ENCODE peak calls at places on chromosomes 5 and 9, in ten cellular contexts. One of them, this sample, is unnamed.

GRCh38 chr9:18632624-18633407 is 158.9 kb downstream of the ADAMTSL1 start:
- DNase-seq in astrocyte of the spinal cord: peak
- DNase-seq in AG09309: peak
- DNase-seq in NCI-H345: no peak
- DNase-seq in activated naive CD4-positive, alpha-beta T cell treated with Interleukin-2 at 50 U/mL for 16 hours: no peak
- DNase-seq in fibroblast of villous mesenchyme: peak
- DNase-seq in stimulated activated CD8-positive, alpha-beta memory T cell treated with anti-CD3 and anti-CD28 coated beads, Interleukin-15, amount 100 ng/mL, for 1 hour: no peak
- DNase-seq in NCI-H2081 treated with DMSO at 0.1 percent for 48 hours: no peak
- DNase-seq in H9: no peak
- DNase-seq in stimulated activated naive CD4-positive, alpha-beta T cell: no peak
- DNase-seq in this sample: peak

GRCh38 chr5:79173626-79174025 is 62.0 kb downstream of the BHMT start:
- DNase-seq in NCI-H345: peak
- DNase-seq in NCI-H2081 treated with DMSO at 0.1 percent for 48 hours: no peak
- DNase-seq in astrocyte of the spinal cord: no peak
- DNase-seq in stimulated activated CD8-positive, alpha-beta memory T cell treated with anti-CD3 and anti-CD28 coated beads, Interleukin-15, amount 100 ng/mL, for 1 hour: no peak
- DNase-seq in stimulated activated naive CD4-positive, alpha-beta T cell: no peak
- DNase-seq in H9: no peak
- DNase-seq in fibroblast of villous mesenchyme: no peak
- DNase-seq in activated naive CD4-positive, alpha-beta T cell treated with Interleukin-2 at 50 U/mL for 16 hours: no peak
- DNase-seq in AG09309: no peak
- DNase-seq in this sample: peak

GRCh38 chr9:136552117-136552685 is 6.4 kb upstream of the NOTCH1 start:
- DNase-seq in fibroblast of villous mesenchyme: peak
- DNase-seq in NCI-H2081 treated with DMSO at 0.1 percent for 48 hours: no peak
- DNase-seq in activated naive CD4-positive, alpha-beta T cell treated with Interleukin-2 at 50 U/mL for 16 hours: no peak
- DNase-seq in AG09309: peak
- DNase-seq in stimulated activated CD8-positive, alpha-beta memory T cell treated with anti-CD3 and anti-CD28 coated beads, Interleukin-15, amount 100 ng/mL, for 1 hour: no peak
- DNase-seq in astrocyte of the spinal cord: peak
- DNase-seq in H9: no peak
- DNase-seq in stimulated activated naive CD4-positive, alpha-beta T cell: no peak
- DNase-seq in NCI-H345: no peak
- DNase-seq in this sample: no peak

GRCh38 chr9:21590058-21590996 is 108.2 kb upstream of the IFNE start:
- DNase-seq in astrocyte of the spinal cord: no peak
- DNase-seq in AG09309: no peak
- DNase-seq in fibroblast of villous mesenchyme: no peak
- DNase-seq in NCI-H2081 treated with DMSO at 0.1 percent for 48 hours: no peak
- DNase-seq in stimulated activated naive CD4-positive, alpha-beta T cell: no peak
- DNase-seq in activated naive CD4-positive, alpha-beta T cell treated with Interleukin-2 at 50 U/mL for 16 hours: no peak
- DNase-seq in H9: no peak
- DNase-seq in stimulated activated CD8-positive, alpha-beta memory T cell treated with anti-CD3 and anti-CD28 coated beads, Interleukin-15, amount 100 ng/mL, for 1 hour: no peak
- DNase-seq in NCI-H345: no peak
- DNase-seq in this sample: no peak

GRCh38 chr5:74035521-74035937 is 409.5 kb downstream of the ARHGEF28 start:
- DNase-seq in activated naive CD4-positive, alpha-beta T cell treated with Interleukin-2 at 50 U/mL for 16 hours: no peak
- DNase-seq in astrocyte of the spinal cord: peak
- DNase-seq in fibroblast of villous mesenchyme: peak
- DNase-seq in H9: peak
- DNase-seq in stimulated activated naive CD4-positive, alpha-beta T cell: no peak
- DNase-seq in AG09309: peak
- DNase-seq in NCI-H345: no peak
- DNase-seq in NCI-H2081 treated with DMSO at 0.1 percent for 48 hours: no peak
- DNase-seq in stimulated activated CD8-positive, alpha-beta memory T cell treated with anti-CD3 and anti-CD28 coated beads, Interleukin-15, amount 100 ng/mL, for 1 hour: no peak
- DNase-seq in this sample: no peak

GRCh38 chr9:36517131-36517530 is 55.6 kb upstream of the MELK start:
- DNase-seq in AG09309: no peak
- DNase-seq in stimulated activated naive CD4-positive, alpha-beta T cell: no peak
- DNase-seq in stimulated activated CD8-positive, alpha-beta memory T cell treated with anti-CD3 and anti-CD28 coated beads, Interleukin-15, amount 100 ng/mL, for 1 hour: no peak
- DNase-seq in H9: no peak
- DNase-seq in activated naive CD4-positive, alpha-beta T cell treated with Interleukin-2 at 50 U/mL for 16 hours: no peak
- DNase-seq in NCI-H345: no peak
- DNase-seq in NCI-H2081 treated with DMSO at 0.1 percent for 48 hours: no peak
- DNase-seq in astrocyte of the spinal cord: no peak
- DNase-seq in fibroblast of villous mesenchyme: no peak
- DNase-seq in this sample: no peak

GRCh38 chr9:83630938-83631457 is 8.1 kb downstream of the IDNK start:
- DNase-seq in stimulated activated naive CD4-positive, alpha-beta T cell: no peak
- DNase-seq in NCI-H2081 treated with DMSO at 0.1 percent for 48 hours: no peak
- DNase-seq in H9: peak
- DNase-seq in astrocyte of the spinal cord: no peak
- DNase-seq in NCI-H345: no peak
- DNase-seq in activated naive CD4-positive, alpha-beta T cell treated with Interleukin-2 at 50 U/mL for 16 hours: no peak
- DNase-seq in stimulated activated CD8-positive, alpha-beta memory T cell treated with anti-CD3 and anti-CD28 coated beads, Interleukin-15, amount 100 ng/mL, for 1 hour: no peak
- DNase-seq in fibroblast of villous mesenchyme: peak
- DNase-seq in AG09309: no peak
- DNase-seq in this sample: no peak

GRCh38 chr9:132006657-132007370 is 72.9 kb downstream of the MED27 start:
- DNase-seq in NCI-H345: peak
- DNase-seq in stimulated activated naive CD4-positive, alpha-beta T cell: no peak
- DNase-seq in H9: no peak
- DNase-seq in astrocyte of the spinal cord: peak
- DNase-seq in NCI-H2081 treated with DMSO at 0.1 percent for 48 hours: peak
- DNase-seq in AG09309: no peak
- DNase-seq in stimulated activated CD8-positive, alpha-beta memory T cell treated with anti-CD3 and anti-CD28 coated beads, Interleukin-15, amount 100 ng/mL, for 1 hour: no peak
- DNase-seq in activated naive CD4-positive, alpha-beta T cell treated with Interleukin-2 at 50 U/mL for 16 hours: peak
- DNase-seq in fibroblast of villous mesenchyme: peak
- DNase-seq in this sample: peak

GRCh38 chr5:149162401-149163084 is 21.2 kb downstream of the ABLIM3 start:
- DNase-seq in astrocyte of the spinal cord: peak
- DNase-seq in stimulated activated naive CD4-positive, alpha-beta T cell: no peak
- DNase-seq in NCI-H2081 treated with DMSO at 0.1 percent for 48 hours: no peak
- DNase-seq in activated naive CD4-positive, alpha-beta T cell treated with Interleukin-2 at 50 U/mL for 16 hours: no peak
- DNase-seq in AG09309: no peak
- DNase-seq in NCI-H345: no peak
- DNase-seq in stimulated activated CD8-positive, alpha-beta memory T cell treated with anti-CD3 and anti-CD28 coated beads, Interleukin-15, amount 100 ng/mL, for 1 hour: no peak
- DNase-seq in H9: no peak
- DNase-seq in fibroblast of villous mesenchyme: peak
- DNase-seq in this sample: no peak

GRCh38 chr5:72835633-72836032 is 19.2 kb downstream of the TNPO1 start:
- DNase-seq in NCI-H345: no peak
- DNase-seq in AG09309: no peak
- DNase-seq in astrocyte of the spinal cord: no peak
- DNase-seq in stimulated activated CD8-positive, alpha-beta memory T cell treated with anti-CD3 and anti-CD28 coated beads, Interleukin-15, amount 100 ng/mL, for 1 hour: no peak
- DNase-seq in fibroblast of villous mesenchyme: no peak
- DNase-seq in stimulated activated naive CD4-positive, alpha-beta T cell: no peak
- DNase-seq in NCI-H2081 treated with DMSO at 0.1 percent for 48 hours: no peak
- DNase-seq in H9: no peak
- DNase-seq in activated naive CD4-positive, alpha-beta T cell treated with Interleukin-2 at 50 U/mL for 16 hours: no peak
- DNase-seq in this sample: no peak

GRCh38 chr9:95753762-95754465 is 121.6 kb upstream of the ERCC6L2 start:
- DNase-seq in activated naive CD4-positive, alpha-beta T cell treated with Interleukin-2 at 50 U/mL for 16 hours: no peak
- DNase-seq in NCI-H345: peak
- DNase-seq in AG09309: no peak
- DNase-seq in NCI-H2081 treated with DMSO at 0.1 percent for 48 hours: peak
- DNase-seq in stimulated activated CD8-positive, alpha-beta memory T cell treated with anti-CD3 and anti-CD28 coated beads, Interleukin-15, amount 100 ng/mL, for 1 hour: no peak
- DNase-seq in stimulated activated naive CD4-positive, alpha-beta T cell: no peak
- DNase-seq in fibroblast of villous mesenchyme: peak
- DNase-seq in H9: no peak
- DNase-seq in astrocyte of the spinal cord: no peak
- DNase-seq in this sample: no peak

GRCh38 chr5:38724301-38725030 is 121.3 kb upstream of the OSMR start:
- DNase-seq in fibroblast of villous mesenchyme: no peak
- DNase-seq in stimulated activated CD8-positive, alpha-beta memory T cell treated with anti-CD3 and anti-CD28 coated beads, Interleukin-15, amount 100 ng/mL, for 1 hour: no peak
- DNase-seq in stimulated activated naive CD4-positive, alpha-beta T cell: no peak
- DNase-seq in NCI-H345: no peak
- DNase-seq in activated naive CD4-positive, alpha-beta T cell treated with Interleukin-2 at 50 U/mL for 16 hours: no peak
- DNase-seq in AG09309: no peak
- DNase-seq in astrocyte of the spinal cord: peak
- DNase-seq in NCI-H2081 treated with DMSO at 0.1 percent for 48 hours: no peak
- DNase-seq in H9: no peak
- DNase-seq in this sample: no peak

GRCh38 chr9:79695531-79696218 is 123.9 kb downstream of the TLE4 start:
- DNase-seq in astrocyte of the spinal cord: no peak
- DNase-seq in fibroblast of villous mesenchyme: no peak
- DNase-seq in stimulated activated CD8-positive, alpha-beta memory T cell treated with anti-CD3 and anti-CD28 coated beads, Interleukin-15, amount 100 ng/mL, for 1 hour: no peak
- DNase-seq in stimulated activated naive CD4-positive, alpha-beta T cell: no peak
- DNase-seq in NCI-H2081 treated with DMSO at 0.1 percent for 48 hours: no peak
- DNase-seq in NCI-H345: no peak
- DNase-seq in AG09309: no peak
- DNase-seq in activated naive CD4-positive, alpha-beta T cell treated with Interleukin-2 at 50 U/mL for 16 hours: no peak
- DNase-seq in H9: no peak
- DNase-seq in this sample: no peak

GRCh38 chr9:127361561-127361960 is 35.4 kb upstream of the SLC2A8 start:
- DNase-seq in activated naive CD4-positive, alpha-beta T cell treated with Interleukin-2 at 50 U/mL for 16 hours: no peak
- DNase-seq in NCI-H345: no peak
- DNase-seq in NCI-H2081 treated with DMSO at 0.1 percent for 48 hours: no peak
- DNase-seq in AG09309: no peak
- DNase-seq in stimulated activated naive CD4-positive, alpha-beta T cell: no peak
- DNase-seq in astrocyte of the spinal cord: no peak
- DNase-seq in fibroblast of villous mesenchyme: no peak
- DNase-seq in stimulated activated CD8-positive, alpha-beta memory T cell treated with anti-CD3 and anti-CD28 coated beads, Interleukin-15, amount 100 ng/mL, for 1 hour: no peak
- DNase-seq in H9: no peak
- DNase-seq in this sample: no peak

GRCh38 chr5:146003852-146004251 is 67.5 kb downstream of the SH3RF2 start:
- DNase-seq in NCI-H345: no peak
- DNase-seq in fibroblast of villous mesenchyme: no peak
- DNase-seq in astrocyte of the spinal cord: no peak
- DNase-seq in NCI-H2081 treated with DMSO at 0.1 percent for 48 hours: no peak
- DNase-seq in activated naive CD4-positive, alpha-beta T cell treated with Interleukin-2 at 50 U/mL for 16 hours: no peak
- DNase-seq in H9: no peak
- DNase-seq in stimulated activated CD8-positive, alpha-beta memory T cell treated with anti-CD3 and anti-CD28 coated beads, Interleukin-15, amount 100 ng/mL, for 1 hour: no peak
- DNase-seq in AG09309: no peak
- DNase-seq in stimulated activated naive CD4-positive, alpha-beta T cell: no peak
- DNase-seq in this sample: no peak

GRCh38 chr5:38234737-38235136 is 23.6 kb upstream of the EGFLAM start:
- DNase-seq in NCI-H2081 treated with DMSO at 0.1 percent for 48 hours: no peak
- DNase-seq in activated naive CD4-positive, alpha-beta T cell treated with Interleukin-2 at 50 U/mL for 16 hours: no peak
- DNase-seq in NCI-H345: no peak
- DNase-seq in stimulated activated naive CD4-positive, alpha-beta T cell: no peak
- DNase-seq in stimulated activated CD8-positive, alpha-beta memory T cell treated with anti-CD3 and anti-CD28 coated beads, Interleukin-15, amount 100 ng/mL, for 1 hour: no peak
- DNase-seq in AG09309: no peak
- DNase-seq in fibroblast of villous mesenchyme: no peak
- DNase-seq in astrocyte of the spinal cord: no peak
- DNase-seq in H9: no peak
- DNase-seq in this sample: no peak

GRCh38 chr9:77021289-77021927 is 2.0 kb downstream of the FOXB2 start:
- DNase-seq in stimulated activated naive CD4-positive, alpha-beta T cell: no peak
- DNase-seq in astrocyte of the spinal cord: peak
- DNase-seq in H9: no peak
- DNase-seq in NCI-H2081 treated with DMSO at 0.1 percent for 48 hours: no peak
- DNase-seq in activated naive CD4-positive, alpha-beta T cell treated with Interleukin-2 at 50 U/mL for 16 hours: no peak
- DNase-seq in AG09309: no peak
- DNase-seq in NCI-H345: no peak
- DNase-seq in fibroblast of villous mesenchyme: no peak
- DNase-seq in stimulated activated CD8-positive, alpha-beta memory T cell treated with anti-CD3 and anti-CD28 coated beads, Interleukin-15, amount 100 ng/mL, for 1 hour: no peak
- DNase-seq in this sample: no peak

GRCh38 chr5:652023-652515 is 39.9 kb downstream of the CEP72 start:
- DNase-seq in fibroblast of villous mesenchyme: no peak
- DNase-seq in stimulated activated naive CD4-positive, alpha-beta T cell: no peak
- DNase-seq in activated naive CD4-positive, alpha-beta T cell treated with Interleukin-2 at 50 U/mL for 16 hours: no peak
- DNase-seq in stimulated activated CD8-positive, alpha-beta memory T cell treated with anti-CD3 and anti-CD28 coated beads, Interleukin-15, amount 100 ng/mL, for 1 hour: no peak
- DNase-seq in NCI-H2081 treated with DMSO at 0.1 percent for 48 hours: no peak
- DNase-seq in astrocyte of the spinal cord: no peak
- DNase-seq in H9: no peak
- DNase-seq in AG09309: no peak
- DNase-seq in NCI-H345: no peak
- DNase-seq in this sample: no peak

GRCh38 chr5:142215915-142216681 is 107.5 kb downstream of the NDFIP1 start:
- DNase-seq in AG09309: peak
- DNase-seq in NCI-H345: no peak
- DNase-seq in stimulated activated CD8-positive, alpha-beta memory T cell treated with anti-CD3 and anti-CD28 coated beads, Interleukin-15, amount 100 ng/mL, for 1 hour: no peak
- DNase-seq in NCI-H2081 treated with DMSO at 0.1 percent for 48 hours: no peak
- DNase-seq in astrocyte of the spinal cord: peak
- DNase-seq in H9: no peak
- DNase-seq in fibroblast of villous mesenchyme: peak
- DNase-seq in activated naive CD4-positive, alpha-beta T cell treated with Interleukin-2 at 50 U/mL for 16 hours: no peak
- DNase-seq in stimulated activated naive CD4-positive, alpha-beta T cell: no peak
- DNase-seq in this sample: peak

GRCh38 chr5:16992444-16992843 is 56.4 kb upstream of the MYO10 start:
- DNase-seq in activated naive CD4-positive, alpha-beta T cell treated with Interleukin-2 at 50 U/mL for 16 hours: no peak
- DNase-seq in stimulated activated naive CD4-positive, alpha-beta T cell: no peak
- DNase-seq in NCI-H2081 treated with DMSO at 0.1 percent for 48 hours: no peak
- DNase-seq in astrocyte of the spinal cord: peak
- DNase-seq in stimulated activated CD8-positive, alpha-beta memory T cell treated with anti-CD3 and anti-CD28 coated beads, Interleukin-15, amount 100 ng/mL, for 1 hour: no peak
- DNase-seq in NCI-H345: no peak
- DNase-seq in fibroblast of villous mesenchyme: no peak
- DNase-seq in H9: no peak
- DNase-seq in AG09309: no peak
- DNase-seq in this sample: no peak

GRCh38 chr9:550267-550790 is 291.2 kb upstream of the DMRT1 start:
- DNase-seq in H9: no peak
- DNase-seq in fibroblast of villous mesenchyme: no peak
- DNase-seq in NCI-H345: no peak
- DNase-seq in stimulated activated CD8-positive, alpha-beta memory T cell treated with anti-CD3 and anti-CD28 coated beads, Interleukin-15, amount 100 ng/mL, for 1 hour: no peak
- DNase-seq in stimulated activated naive CD4-positive, alpha-beta T cell: no peak
- DNase-seq in NCI-H2081 treated with DMSO at 0.1 percent for 48 hours: no peak
- DNase-seq in activated naive CD4-positive, alpha-beta T cell treated with Interleukin-2 at 50 U/mL for 16 hours: no peak
- DNase-seq in AG09309: no peak
- DNase-seq in astrocyte of the spinal cord: no peak
- DNase-seq in this sample: no peak

GRCh38 chr9:78026947-78027346 is 4.7 kb downstream of the GNAQ start:
- DNase-seq in AG09309: no peak
- DNase-seq in stimulated activated naive CD4-positive, alpha-beta T cell: no peak
- DNase-seq in activated naive CD4-positive, alpha-beta T cell treated with Interleukin-2 at 50 U/mL for 16 hours: no peak
- DNase-seq in stimulated activated CD8-positive, alpha-beta memory T cell treated with anti-CD3 and anti-CD28 coated beads, Interleukin-15, amount 100 ng/mL, for 1 hour: no peak
- DNase-seq in NCI-H345: no peak
- DNase-seq in astrocyte of the spinal cord: no peak
- DNase-seq in H9: no peak
- DNase-seq in fibroblast of villous mesenchyme: no peak
- DNase-seq in NCI-H2081 treated with DMSO at 0.1 percent for 48 hours: no peak
- DNase-seq in this sample: no peak

GRCh38 chr5:167065784-167066183 is 1225.7 kb upstream of the WWC1 start:
- DNase-seq in astrocyte of the spinal cord: no peak
- DNase-seq in stimulated activated naive CD4-positive, alpha-beta T cell: no peak
- DNase-seq in fibroblast of villous mesenchyme: no peak
- DNase-seq in stimulated activated CD8-positive, alpha-beta memory T cell treated with anti-CD3 and anti-CD28 coated beads, Interleukin-15, amount 100 ng/mL, for 1 hour: no peak
- DNase-seq in AG09309: no peak
- DNase-seq in NCI-H2081 treated with DMSO at 0.1 percent for 48 hours: no peak
- DNase-seq in H9: no peak
- DNase-seq in activated naive CD4-positive, alpha-beta T cell treated with Interleukin-2 at 50 U/mL for 16 hours: no peak
- DNase-seq in NCI-H345: no peak
- DNase-seq in this sample: no peak

GRCh38 chr9:127928232-127929043 is 2.1 kb downstream of the PIP5KL1 start:
- DNase-seq in fibroblast of villous mesenchyme: no peak
- DNase-seq in NCI-H2081 treated with DMSO at 0.1 percent for 48 hours: no peak
- DNase-seq in activated naive CD4-positive, alpha-beta T cell treated with Interleukin-2 at 50 U/mL for 16 hours: no peak
- DNase-seq in H9: peak
- DNase-seq in AG09309: no peak
- DNase-seq in NCI-H345: no peak
- DNase-seq in stimulated activated CD8-positive, alpha-beta memory T cell treated with anti-CD3 and anti-CD28 coated beads, Interleukin-15, amount 100 ng/mL, for 1 hour: no peak
- DNase-seq in astrocyte of the spinal cord: no peak
- DNase-seq in stimulated activated naive CD4-positive, alpha-beta T cell: no peak
- DNase-seq in this sample: no peak

GRCh38 chr5:124398471-124398870 is 348.0 kb downstream of the ZNF608 start:
- DNase-seq in stimulated activated naive CD4-positive, alpha-beta T cell: no peak
- DNase-seq in fibroblast of villous mesenchyme: no peak
- DNase-seq in H9: no peak
- DNase-seq in NCI-H2081 treated with DMSO at 0.1 percent for 48 hours: no peak
- DNase-seq in astrocyte of the spinal cord: no peak
- DNase-seq in AG09309: no peak
- DNase-seq in activated naive CD4-positive, alpha-beta T cell treated with Interleukin-2 at 50 U/mL for 16 hours: no peak
- DNase-seq in NCI-H345: no peak
- DNase-seq in stimulated activated CD8-positive, alpha-beta memory T cell treated with anti-CD3 and anti-CD28 coated beads, Interleukin-15, amount 100 ng/mL, for 1 hour: no peak
- DNase-seq in this sample: no peak

GRCh38 chr9:104927912-104928740 is at the start of gene ABCA1:
- DNase-seq in activated naive CD4-positive, alpha-beta T cell treated with Interleukin-2 at 50 U/mL for 16 hours: peak
- DNase-seq in astrocyte of the spinal cord: peak
- DNase-seq in H9: peak
- DNase-seq in NCI-H345: no peak
- DNase-seq in stimulated activated naive CD4-positive, alpha-beta T cell: peak
- DNase-seq in stimulated activated CD8-positive, alpha-beta memory T cell treated with anti-CD3 and anti-CD28 coated beads, Interleukin-15, amount 100 ng/mL, for 1 hour: peak
- DNase-seq in NCI-H2081 treated with DMSO at 0.1 percent for 48 hours: no peak
- DNase-seq in AG09309: no peak
- DNase-seq in fibroblast of villous mesenchyme: peak
- DNase-seq in this sample: peak

GRCh38 chr9:129777769-129778130 is 24.9 kb upstream of the PTGES start:
- DNase-seq in astrocyte of the spinal cord: no peak
- DNase-seq in NCI-H2081 treated with DMSO at 0.1 percent for 48 hours: no peak
- DNase-seq in activated naive CD4-positive, alpha-beta T cell treated with Interleukin-2 at 50 U/mL for 16 hours: no peak
- DNase-seq in NCI-H345: no peak
- DNase-seq in stimulated activated naive CD4-positive, alpha-beta T cell: no peak
- DNase-seq in fibroblast of villous mesenchyme: no peak
- DNase-seq in H9: no peak
- DNase-seq in AG09309: no peak
- DNase-seq in stimulated activated CD8-positive, alpha-beta memory T cell treated with anti-CD3 and anti-CD28 coated beads, Interleukin-15, amount 100 ng/mL, for 1 hour: no peak
- DNase-seq in this sample: no peak

GRCh38 chr9:133583586-133583985 is 25.6 kb downstream of the FAM163B start:
- DNase-seq in activated naive CD4-positive, alpha-beta T cell treated with Interleukin-2 at 50 U/mL for 16 hours: no peak
- DNase-seq in H9: no peak
- DNase-seq in stimulated activated CD8-positive, alpha-beta memory T cell treated with anti-CD3 and anti-CD28 coated beads, Interleukin-15, amount 100 ng/mL, for 1 hour: no peak
- DNase-seq in NCI-H2081 treated with DMSO at 0.1 percent for 48 hours: no peak
- DNase-seq in astrocyte of the spinal cord: no peak
- DNase-seq in stimulated activated naive CD4-positive, alpha-beta T cell: no peak
- DNase-seq in AG09309: no peak
- DNase-seq in fibroblast of villous mesenchyme: peak
- DNase-seq in NCI-H345: no peak
- DNase-seq in this sample: no peak